ENCODE peak calls at places on chromosomes 3 and 15, in seven cellular contexts. W, Y, Z, R, G, D and C are unnamed samples.

GRCh38 chr15:67883228-67883773 is 43.5 kb upstream of the RNU6-1 start:
- DNase-seq in W (no peak), G (no peak), D (no peak), Y (no peak), Z (no peak), R (no peak), C (no peak)

GRCh38 chr15:65386376-65386775 is 8.6 kb upstream of the IGDCC3 start:
- DNase-seq in Y (no peak), Z (no peak), G (no peak), R (no peak), D (no peak), W (no peak), C (no peak)

GRCh38 chr3:183428140-183429023 is at the start of gene MCF2L2:
- DNase-seq in Y (peak; percentile 90), R (peak; percentile 48), W (no peak), Z (peak; percentile 23), G (peak; percentile 41), D (peak; percentile 68), C (peak; percentile 40)

GRCh38 chr3:122299872-122300460 is 25.1 kb upstream of the CSTA start:
- DNase-seq in W (no peak), Z (no peak), D (peak; percentile 73), Y (peak; percentile 24), R (no peak), G (peak; percentile 34), C (peak; percentile 55)

GRCh38 chr3:152961323-152961722 is 126.4 kb downstream of the P2RY1 start:
- DNase-seq in W (peak; percentile 52), Y (peak; percentile 8), Z (no peak), G (peak; percentile 50), R (peak; percentile 37), D (peak; percentile 63), C (peak; percentile 60)

GRCh38 chr3:39106281-39107055 is 959 bp downstream of the GORASP1 start:
- DNase-seq in D (no peak), Y (peak; percentile 27), W (peak; percentile 47), G (peak; percentile 50), R (no peak), Z (no peak), C (no peak)

GRCh38 chr3:166111562-166111961 is 274.3 kb upstream of the BCHE start:
- DNase-seq in W (no peak), G (no peak), Z (no peak), Y (no peak), D (no peak), R (no peak), C (no peak)

GRCh38 chr15:50181983-50182232 is at the start of gene SLC27A2:
- DNase-seq in Y (peak; percentile 86), G (peak; percentile 4), D (peak; percentile 27), R (peak; percentile 53), W (no peak), Z (no peak), C (no peak)

GRCh38 chr3:128173849-128174248 is 20.6 kb downstream of the EEFSEC start:
- DNase-seq in R (no peak), W (no peak), Y (peak; percentile 44), D (no peak), G (no peak), Z (no peak), C (no peak)
- TF ChIP-seq CTCF in R (no peak), W (no peak), Y (no peak), D (no peak), G (no peak), Z (no peak), C (no peak)

DNA sequence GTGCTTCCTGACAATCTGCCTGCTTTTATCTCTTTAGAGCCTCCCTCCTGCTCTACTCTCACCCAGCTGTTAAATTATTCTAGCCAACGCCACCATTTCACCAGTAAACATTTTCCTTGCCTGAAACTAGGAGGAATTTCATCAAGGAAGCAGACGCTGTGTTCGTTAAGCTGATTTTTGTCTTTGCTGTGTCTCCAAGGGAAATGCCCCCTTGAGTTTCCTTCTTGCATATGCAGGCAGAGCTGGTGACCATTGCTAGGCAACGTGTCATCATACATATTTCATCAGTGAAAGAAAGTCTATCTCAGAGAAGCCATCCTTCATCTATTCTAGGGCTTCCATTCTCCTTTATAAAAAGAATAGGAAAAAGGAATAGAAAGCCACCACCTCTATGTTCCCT is 87.0 kb upstream of the ST8SIA2 start:
- DNase-seq in G (no peak), R (no peak), D (peak; percentile 15), Y (peak; percentile 52), W (peak; percentile 9), Z (no peak), C (peak; percentile 22)
- TF ChIP-seq CTCF in G (no peak), R (no peak), D (no peak), Y (no peak), W (peak; percentile 34), Z (no peak), C (no peak)

GRCh38 chr3:33915796-33916589 is 117.6 kb downstream of the PDCD6IP start:
- DNase-seq in R (no peak), G (peak; percentile 41), Y (peak; percentile 24), Z (no peak), D (peak; percentile 66), W (peak; percentile 50), C (peak; percentile 36)
- TF ChIP-seq CTCF in R (no peak), G (peak; percentile 49), Y (no peak), Z (no peak), D (peak; percentile 47), W (peak; percentile 77), C (no peak)

GRCh38 chr3:160401301-160402095 is 2.0 kb downstream of the SMC4 start:
- DNase-seq in W (peak; percentile 72), R (no peak), G (peak; percentile 87), Y (no peak), Z (no peak), D (peak; percentile 45), C (peak; percentile 71)

GRCh38 chr3:160400631-160401150 is 1.2 kb downstream of the SMC4 start:
- DNase-seq in Y (peak; percentile 56), R (peak; percentile 18), G (peak; percentile 20), Z (no peak), D (peak; percentile 44), W (no peak), C (no peak)

GRCh38 chr3:160400048-160400630 is 689 bp downstream of the SMC4 start:
- DNase-seq in W (peak; percentile 62), R (peak; percentile 12), Y (peak; percentile 45), Z (peak; percentile 26), D (peak; percentile 61), G (peak; percentile 73), C (peak; percentile 41)

GRCh38 chr3:160399347-160400047 is at the start of gene SMC4:
- DNase-seq in Y (peak; percentile 85), G (peak; percentile 95), R (peak; percentile 80), Z (peak; percentile 83), D (peak; percentile 93), W (peak; percentile 93), C (peak; percentile 94)

GRCh38 chr3:160398820-160399346 is at the start of gene IFT80:
- DNase-seq in G (peak; percentile 98), W (peak; percentile 95), R (peak; percentile 95), Y (peak; percentile 92), Z (peak; percentile 96), D (peak; percentile 98), C (peak; percentile 97)
- TF ChIP-seq CTCF in G (no peak), W (no peak), R (no peak), Y (no peak), Z (no peak), D (no peak), C (no peak)

GRCh38 chr15:63826513-63826912 is 7.2 kb downstream of the HERC1 start:
- DNase-seq in W (no peak), R (no peak), Z (no peak), Y (no peak), G (peak; percentile 59), D (peak; percentile 66), C (peak; percentile 9)
- TF ChIP-seq CTCF in W (peak; percentile 28), R (no peak), Z (no peak), Y (peak; percentile 21), G (peak; percentile 14), D (peak; percentile 19), C (peak; percentile 5)

DNA sequence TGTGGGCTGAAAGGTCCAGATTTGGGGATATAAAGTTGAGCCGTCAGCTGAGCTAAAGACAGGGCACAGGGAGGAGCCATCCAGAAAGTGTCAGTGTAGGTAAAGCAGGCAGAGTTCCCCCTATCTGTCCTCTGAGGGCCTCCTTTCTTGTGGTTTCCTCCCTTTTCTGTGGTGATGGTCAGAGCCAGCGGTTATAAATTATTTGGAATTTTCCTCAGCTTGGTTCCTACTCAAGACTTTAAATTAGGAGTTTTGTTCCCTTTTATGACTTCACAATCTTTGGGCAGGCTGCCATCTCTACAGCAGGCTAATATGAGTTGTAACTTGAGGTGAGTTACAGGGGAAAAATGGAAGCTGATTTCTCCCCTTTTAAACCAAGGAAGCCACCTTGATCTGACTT is 55.2 kb downstream of the FLNB start:
- DNase-seq in D (no peak), Y (no peak), G (peak; percentile 83), R (no peak), Z (peak; percentile 95), W (peak; percentile 47), C (peak; percentile 78)
- TF ChIP-seq CTCF in D (no peak), Y (no peak), G (no peak), R (no peak), Z (no peak), W (no peak), C (no peak)

DNA sequence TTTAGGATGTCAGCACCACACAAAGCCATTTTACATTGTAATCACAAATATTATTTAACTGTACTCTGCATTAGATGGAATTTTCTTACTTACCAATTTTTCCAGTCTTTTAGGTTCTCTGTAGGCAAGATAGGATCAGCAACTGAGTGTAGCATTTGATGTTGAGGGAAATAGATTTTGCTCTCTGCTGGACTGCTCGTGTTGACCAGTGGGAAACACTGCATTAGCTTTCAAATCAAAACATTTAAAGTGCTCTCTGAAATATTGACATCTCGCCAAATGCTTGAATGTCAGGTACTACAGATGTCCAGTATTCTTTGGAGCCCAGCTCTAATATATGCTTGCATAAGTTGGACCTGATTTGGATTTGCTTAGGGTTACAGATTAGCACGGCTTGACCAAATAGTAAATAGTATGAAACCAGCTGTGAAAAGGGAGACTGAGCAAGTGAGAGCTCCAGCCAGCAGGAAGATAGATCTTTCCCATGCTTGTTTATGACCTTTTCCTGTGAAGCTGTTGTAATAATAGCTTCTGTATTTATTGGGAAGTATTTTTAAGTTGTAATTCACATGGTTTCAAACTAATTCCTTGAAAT is 29.5 kb downstream of the P2RY14 start:
- DNase-seq in G (no peak), Y (no peak), R (no peak), W (no peak), D (no peak), Z (no peak), C (no peak)
- TF ChIP-seq CTCF in G (no peak), Y (no peak), R (no peak), W (no peak), D (no peak), Z (no peak), C (no peak)